ENCODE peak calls at places on chromosomes 13 and 19, in five cellular contexts. One of them, this sample, is unnamed.

GRCh38 chr13:67549331-67549730 is 319.2 kb upstream of the PCDH9 start:
- DNase-seq in SK-N-MC: no peak
- DNase-seq in fibroblast of lung: peak
- DNase-seq in Caki2: peak
- DNase-seq in B cell: no peak
- DNase-seq in this sample: peak

GRCh38 chr13:35887028-35887666 is 244.0 kb downstream of the DCLK1 start:
- DNase-seq in SK-N-MC: no peak
- DNase-seq in fibroblast of lung: no peak
- DNase-seq in Caki2: no peak
- DNase-seq in B cell: no peak
- DNase-seq in this sample: no peak

GRCh38 chr13:42478531-42479156 is 95.3 kb upstream of the TNFSF11 start:
- DNase-seq in SK-N-MC: no peak
- DNase-seq in fibroblast of lung: peak
- DNase-seq in Caki2: peak
- DNase-seq in B cell: no peak
- DNase-seq in this sample: peak

GRCh38 chr13:110278859-110279258 is 28.1 kb downstream of the COL4A1 start:
- DNase-seq in SK-N-MC: no peak
- DNase-seq in fibroblast of lung: no peak
- DNase-seq in Caki2: no peak
- DNase-seq in B cell: no peak
- DNase-seq in this sample: no peak

GRCh38 chr13:49731766-49732165 is 40.5 kb upstream of the EBPL start:
- DNase-seq in SK-N-MC: no peak
- DNase-seq in fibroblast of lung: peak
- DNase-seq in Caki2: no peak
- DNase-seq in B cell: no peak
- DNase-seq in this sample: no peak

GRCh38 chr19:35722461-35722860 is 4.7 kb downstream of the KMT2B start:
- DNase-seq in SK-N-MC: no peak
- DNase-seq in fibroblast of lung: no peak
- DNase-seq in Caki2: no peak
- DNase-seq in B cell: no peak
- DNase-seq in this sample: no peak

GRCh38 chr13:113129480-113129879 is 6.9 kb downstream of the F10 start:
- DNase-seq in SK-N-MC: no peak
- DNase-seq in fibroblast of lung: no peak
- DNase-seq in Caki2: no peak
- DNase-seq in B cell: no peak
- DNase-seq in this sample: no peak

GRCh38 chr13:40993119-40993518 is 26.0 kb downstream of the ELF1 start:
- DNase-seq in SK-N-MC: no peak
- DNase-seq in fibroblast of lung: no peak
- DNase-seq in Caki2: no peak
- DNase-seq in B cell: no peak
- DNase-seq in this sample: no peak

GRCh38 chr13:113941571-113942191 is 32.2 kb downstream of the C13orf46 start:
- DNase-seq in SK-N-MC: no peak
- DNase-seq in fibroblast of lung: peak
- DNase-seq in Caki2: no peak
- DNase-seq in B cell: no peak
- DNase-seq in this sample: no peak

GRCh38 chr13:110944121-110944967 is 29.5 kb upstream of the ANKRD10 start:
- DNase-seq in SK-N-MC: no peak
- DNase-seq in fibroblast of lung: peak
- DNase-seq in Caki2: peak
- DNase-seq in B cell: no peak
- DNase-seq in this sample: no peak

GRCh38 chr19:50546527-50547221 is 21.6 kb downstream of the LRRC4B start:
- DNase-seq in SK-N-MC: no peak
- DNase-seq in fibroblast of lung: no peak
- DNase-seq in Caki2: no peak
- DNase-seq in B cell: no peak
- DNase-seq in this sample: no peak

GRCh38 chr13:100662470-100663211 is 12.0 kb downstream of the TMTC4 start:
- DNase-seq in SK-N-MC: no peak
- DNase-seq in fibroblast of lung: no peak
- DNase-seq in Caki2: no peak
- DNase-seq in B cell: no peak
- DNase-seq in this sample: no peak

GRCh38 chr13:111139452-111139851 is 24.3 kb downstream of the ARHGEF7 start:
- DNase-seq in SK-N-MC: no peak
- DNase-seq in fibroblast of lung: no peak
- DNase-seq in Caki2: no peak
- DNase-seq in B cell: no peak
- DNase-seq in this sample: no peak

GRCh38 chr19:33507021-33507956 is 14.3 kb downstream of the PEPD start:
- DNase-seq in SK-N-MC: no peak
- DNase-seq in fibroblast of lung: no peak
- DNase-seq in Caki2: no peak
- DNase-seq in B cell: no peak
- DNase-seq in this sample: no peak

GRCh38 chr19:2187164-2187563 is 23.4 kb downstream of the DOT1L start:
- DNase-seq in SK-N-MC: no peak
- DNase-seq in fibroblast of lung: no peak
- DNase-seq in Caki2: no peak
- DNase-seq in B cell: no peak
- DNase-seq in this sample: no peak

GRCh38 chr19:14381689-14382474 is 638 bp downstream of the ADGRE5 start:
- DNase-seq in SK-N-MC: no peak
- DNase-seq in fibroblast of lung: peak
- DNase-seq in Caki2: peak
- DNase-seq in B cell: peak
- DNase-seq in this sample: no peak

GRCh38 chr13:31172535-31172934 is 10.8 kb upstream of the HSPH1 start:
- DNase-seq in SK-N-MC: no peak
- DNase-seq in fibroblast of lung: peak
- DNase-seq in Caki2: peak
- DNase-seq in B cell: no peak
- DNase-seq in this sample: peak

GRCh38 chr19:23867895-23868294 is 46.8 kb upstream of the ZNF726 start:
- DNase-seq in SK-N-MC: no peak
- DNase-seq in fibroblast of lung: no peak
- DNase-seq in Caki2: no peak
- DNase-seq in B cell: no peak
- DNase-seq in this sample: no peak

GRCh38 chr13:40254394-40254793 is 412.0 kb downstream of the FOXO1 start:
- DNase-seq in SK-N-MC: no peak
- DNase-seq in fibroblast of lung: no peak
- DNase-seq in Caki2: no peak
- DNase-seq in B cell: no peak
- DNase-seq in this sample: peak